ENCODE peak calls at places on chromosomes 6 and 20, in four cellular contexts. I, L, P and H are unnamed samples.

GRCh38 chr6:64505312-64505711 is 869.7 kb downstream of the PHF3 start:
- DNase-seq in I (peak; percentile 66), L (peak; percentile 53), P (peak; percentile 78), H (no peak)

GRCh38 chr6:45474376-45474775 is 96.6 kb upstream of the SUPT3H start:
- DNase-seq in I (no peak), L (no peak), P (no peak), H (peak; percentile 37)

GRCh38 chr20:45328451-45328850 is 19.8 kb downstream of the SDC4 start:
- DNase-seq in I (no peak), L (no peak), P (no peak), H (no peak)

GRCh38 chr6:129749749-129750120 is 39.8 kb upstream of the ARHGAP18 start:
- DNase-seq in I (no peak), L (no peak), P (no peak), H (peak; percentile 83)

GRCh38 chr6:105851181-105851580 is 235.0 kb upstream of the PRDM1 start:
- DNase-seq in I (peak; percentile 58), L (peak; percentile 73), P (no peak), H (peak; percentile 51)

GRCh38 chr6:145036848-145037567 is 698.3 kb downstream of the EPM2A start:
- DNase-seq in I (no peak), L (no peak), P (no peak), H (peak; percentile 19)

GRCh38 chr20:59636791-59637370 is 32.5 kb downstream of the PHACTR3 start:
- DNase-seq in I (no peak), L (no peak), P (no peak), H (no peak)

GRCh38 chr6:138105880-138106664 is 1.1 kb downstream of the PERP start:
- DNase-seq in I (peak; percentile 66), L (peak; percentile 92), P (peak; percentile 62), H (peak; percentile 15)

GRCh38 chr6:148323344-148323743 is 19.3 kb upstream of the SASH1 start:
- DNase-seq in I (no peak), L (no peak), P (no peak), H (peak; percentile 86)

GRCh38 chr6:15330174-15330934 is 84.5 kb downstream of the JARID2 start:
- DNase-seq in I (no peak), L (no peak), P (peak; percentile 38), H (peak; percentile 42)

GRCh38 chr6:169851641-169852503 is 100.5 kb downstream of the ERMARD start:
- DNase-seq in I (no peak), L (peak; percentile 80), P (peak; percentile 46), H (no peak)

GRCh38 chr6:14277405-14277930 is 159.9 kb downstream of the CD83 start:
- DNase-seq in I (peak; percentile 52), L (no peak), P (no peak), H (no peak)

GRCh38 chr6:136886110-136886509 is 36.0 kb upstream of the SLC35D3 start:
- DNase-seq in I (no peak), L (no peak), P (no peak), H (peak; percentile 44)

GRCh38 chr6:50734488-50734887 is 21.2 kb downstream of the TFAP2D start:
- DNase-seq in I (no peak), L (no peak), P (no peak), H (no peak)

GRCh38 chr6:29631209-29631810 is 1.7 kb downstream of the GABBR1 start:
- DNase-seq in I (peak; percentile 57), L (peak; percentile 60), P (peak; percentile 68), H (peak; percentile 34)

GRCh38 chr6:27865952-27866369 is 46.2 kb downstream of the OR2B2 start:
- DNase-seq in I (peak; percentile 66), L (peak; percentile 85), P (peak; percentile 71), H (no peak)

GRCh38 chr6:167845856-167846255 is 19.1 kb downstream of the AFDN start:
- DNase-seq in I (no peak), L (peak; percentile 86), P (no peak), H (no peak)

GRCh38 chr6:10054662-10055061 is 360.2 kb downstream of the TFAP2A start:
- DNase-seq in I (no peak), L (no peak), P (no peak), H (no peak)

GRCh38 chr20:8414611-8415274 is 282.7 kb downstream of the PLCB1 start:
- DNase-seq in I (no peak), L (no peak), P (no peak), H (peak; percentile 78)

GRCh38 chr6:149820506-149820905 is 43.7 kb downstream of the LRP11 start:
- DNase-seq in I (no peak), L (no peak), P (no peak), H (no peak)

GRCh38 chr6:168124921-168125320 is 45.9 kb upstream of the FRMD1 start:
- DNase-seq in I (no peak), L (no peak), P (peak; percentile 43), H (no peak)

GRCh38 chr20:1951436-1952115 is 42.3 kb downstream of the PDYN start:
- DNase-seq in I (no peak), L (no peak), P (no peak), H (no peak)

GRCh38 chr6:49327005-49327404 is 136.0 kb downstream of the MMUT start:
- DNase-seq in I (no peak), L (no peak), P (no peak), H (peak; percentile 15)

GRCh38 chr20:63775096-63775978 is 35.8 kb downstream of the SLC2A4RG start:
- DNase-seq in I (peak; percentile 89), L (peak; percentile 85), P (peak; percentile 95), H (peak; percentile 19)

GRCh38 chr6:101117397-101118185 is 236.5 kb upstream of the ASCC3 start:
- DNase-seq in I (peak; percentile 79), L (peak; percentile 67), P (peak; percentile 59), H (no peak)

GRCh38 chr6:29815118-29815750 is 12.4 kb upstream of the HLA-G start:
- DNase-seq in I (no peak), L (no peak), P (peak; percentile 22), H (no peak)

GRCh38 chr6:346389-347030 is 45.0 kb upstream of the IRF4 start:
- DNase-seq in I (no peak), L (no peak), P (no peak), H (peak; percentile 48)

DNA sequence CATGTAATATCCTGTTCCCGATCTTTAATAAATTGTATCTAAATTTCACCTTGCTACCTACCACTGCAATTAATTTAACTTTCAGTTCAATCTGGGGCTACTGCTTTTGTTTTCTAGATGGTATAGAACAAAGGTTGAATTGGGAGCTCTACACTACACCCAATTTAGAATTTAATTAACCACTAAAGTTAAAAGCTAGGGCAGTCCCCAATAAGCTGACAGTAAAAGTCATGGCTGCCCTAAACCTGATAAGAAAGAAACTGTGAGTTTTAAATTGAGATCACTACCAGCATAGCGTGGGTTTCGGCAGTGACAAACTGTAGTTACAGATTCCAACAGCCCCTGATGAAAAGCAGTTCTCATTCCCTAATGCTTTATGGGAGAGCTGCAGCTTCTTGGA is 1372.2 kb downstream of the EPHA7 start:
- DNase-seq in I (no peak), L (no peak), P (no peak), H (no peak)
- H4K5ac ChIP-seq in I (no peak overlapping the region), L (no peak overlapping the region), P (no peak overlapping the region), H (no peak overlapping the region)

DNA sequence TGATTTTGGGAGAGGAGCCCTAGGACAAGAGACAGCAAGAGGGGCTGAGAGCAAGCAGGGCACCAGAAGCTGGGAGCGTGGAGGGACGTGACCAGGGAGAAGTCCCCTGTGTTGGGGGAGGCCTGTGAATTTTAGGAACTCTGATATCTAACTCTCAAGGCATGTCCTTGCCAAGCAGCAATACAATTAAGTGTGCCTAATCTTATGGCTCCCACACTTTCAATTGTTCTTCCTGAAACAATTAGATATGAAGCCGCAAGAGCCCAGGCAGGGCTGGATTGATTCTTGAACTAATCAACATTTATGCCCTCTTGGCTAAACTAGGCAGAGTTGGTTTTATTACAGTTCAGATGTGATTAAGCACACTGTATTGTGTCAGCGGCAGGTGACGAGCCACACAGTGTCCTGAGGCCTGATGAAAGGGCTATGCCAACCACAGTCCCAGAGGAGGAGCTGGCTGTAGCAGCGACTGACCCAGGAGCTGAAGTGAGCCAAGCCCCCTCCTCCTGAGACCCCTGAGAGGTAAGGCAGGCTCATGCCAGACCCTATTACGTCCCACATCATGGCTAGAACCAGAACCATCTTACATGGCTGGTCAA is 4.2 kb upstream of the MAVS start:
- DNase-seq in I (no peak), L (peak; percentile 37), P (no peak), H (no peak)
- H4K5ac ChIP-seq in I (no peak overlapping the region), L (no peak overlapping the region), P (no peak overlapping the region), H (no peak overlapping the region)

GRCh38 chr6:40755046-40755681 is 168.0 kb upstream of the LRFN2 start:
- DNase-seq in I (peak; percentile 32), L (peak; percentile 66), P (no peak), H (peak; percentile 56)

GRCh38 chr6:40755749-40756452 is 168.7 kb upstream of the LRFN2 start:
- DNase-seq in I (no peak), L (no peak), P (no peak), H (peak; percentile 44)

GRCh38 chr6:40753939-40754448 is 166.8 kb upstream of the LRFN2 start:
- DNase-seq in I (no peak), L (no peak), P (no peak), H (no peak)

GRCh38 chr6:40753048-40753447 is 165.9 kb upstream of the LRFN2 start:
- DNase-seq in I (no peak), L (no peak), P (no peak), H (no peak)

DNA sequence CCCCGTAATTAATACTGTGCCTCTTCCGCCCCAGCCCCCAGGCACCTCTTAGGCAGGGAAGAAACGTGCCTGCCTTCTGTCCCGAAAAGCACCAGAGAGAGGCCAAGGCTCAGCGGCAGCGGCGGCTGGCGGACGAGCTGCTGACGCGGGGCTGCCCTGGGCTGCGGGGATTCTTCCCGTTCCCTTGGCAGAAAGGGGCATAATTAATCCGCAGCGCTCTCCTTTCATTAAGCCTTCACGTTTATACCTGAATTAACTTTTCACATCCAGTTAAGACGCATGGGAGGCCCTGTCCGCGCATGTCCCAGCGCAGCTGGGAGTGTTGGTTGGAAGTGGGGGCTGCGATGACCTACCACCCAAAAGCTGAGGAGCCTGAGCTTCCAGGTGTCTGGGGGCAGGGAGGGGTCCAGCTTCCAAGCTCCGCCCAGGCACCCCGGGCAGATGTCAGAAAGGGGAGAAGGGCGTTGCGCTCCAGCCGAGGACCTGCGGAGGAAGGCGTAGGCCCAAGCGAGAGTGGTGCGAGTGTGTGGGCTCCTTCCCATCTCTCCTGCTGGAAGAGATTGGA is 167.4 kb upstream of the LRFN2 start:
- DNase-seq in I (peak; percentile 40), L (no peak), P (peak; percentile 63), H (no peak)
- H4K5ac ChIP-seq in I (no peak overlapping the region), L (no peak overlapping the region), P (no peak overlapping the region), H (no peak overlapping the region)

GRCh38 chr6:39646751-39647420 is 78.3 kb downstream of the KIF6 start:
- DNase-seq in I (no peak), L (no peak), P (no peak), H (no peak)

GRCh38 chr6:39638126-39638822 is 86.9 kb downstream of the KIF6 start:
- DNase-seq in I (no peak), L (no peak), P (no peak), H (no peak)

DNA sequence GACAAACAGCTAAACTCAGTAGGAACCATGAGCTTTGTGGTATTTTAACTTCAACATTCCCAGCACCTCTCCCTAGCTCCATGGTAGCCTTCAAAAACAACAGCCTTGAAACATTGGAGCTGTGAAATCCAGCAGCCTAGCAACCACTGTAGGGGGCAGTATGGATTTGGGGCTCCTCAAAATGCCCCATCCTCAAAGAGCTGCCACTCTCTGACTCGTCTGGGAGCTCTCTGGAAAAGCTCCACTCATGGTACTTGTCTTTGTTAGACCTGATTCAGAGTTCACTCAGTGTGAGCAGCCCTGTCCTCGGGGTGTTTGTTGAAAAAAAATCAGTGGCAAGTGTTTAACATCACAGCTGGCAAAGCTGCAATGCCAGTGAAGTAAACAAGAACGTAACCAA is 82.9 kb downstream of the KIF6 start:
- DNase-seq in I (peak; percentile 53), L (peak; percentile 79), P (no peak), H (no peak)
- H4K5ac ChIP-seq in I (no peak overlapping the region), L (no peak overlapping the region), P (no peak overlapping the region), H (no peak overlapping the region)

GRCh38 chr6:161232467-161232866 is 41.4 kb downstream of the AGPAT4 start:
- DNase-seq in I (no peak), L (no peak), P (no peak), H (no peak)
- H4K5ac ChIP-seq in I (no peak overlapping the region), L (no peak overlapping the region), P (no peak overlapping the region), H (no peak overlapping the region)